ENCODE peak calls at places on chromosomes 12 and 14, in six cellular contexts. One of them, this sample, is unnamed.

GRCh38 chr12:121964813-121965643 is 46.6 kb downstream of the CFAP251 start:
- DNase-seq in sigmoid colon: no peak
- DNase-seq in tibial nerve: no peak
- DNase-seq in uterus: no peak
- DNase-seq in D721Med: no peak
- DNase-seq in Calu3: no peak
- DNase-seq in this sample: no peak

GRCh38 chr14:21868442-21869046 is 194.9 kb upstream of the OR4E1 start:
- DNase-seq in Calu3: peak
- DNase-seq in uterus: no peak
- DNase-seq in D721Med: no peak
- DNase-seq in sigmoid colon: no peak
- DNase-seq in tibial nerve: peak
- DNase-seq in this sample: no peak

GRCh38 chr14:89365071-89365801 is 51.8 kb downstream of the FOXN3 start:
- DNase-seq in sigmoid colon: no peak
- DNase-seq in uterus: peak
- DNase-seq in D721Med: no peak
- DNase-seq in Calu3: no peak
- DNase-seq in tibial nerve: no peak
- DNase-seq in this sample: no peak

GRCh38 chr12:12899530-12900380 is 8.4 kb downstream of the GPRC5A start:
- DNase-seq in tibial nerve: peak
- DNase-seq in D721Med: no peak
- DNase-seq in uterus: peak
- DNase-seq in Calu3: no peak
- DNase-seq in sigmoid colon: peak
- DNase-seq in this sample: no peak

GRCh38 chr14:102776761-102777710 is at the start of gene TRAF3:
- DNase-seq in uterus: peak
- DNase-seq in sigmoid colon: peak
- DNase-seq in Calu3: peak
- DNase-seq in D721Med: no peak
- DNase-seq in tibial nerve: no peak
- DNase-seq in this sample: no peak

GRCh38 chr14:100588671-100589070 is 1.5 kb upstream of the BEGAIN start:
- DNase-seq in uterus: peak
- DNase-seq in D721Med: no peak
- DNase-seq in sigmoid colon: peak
- DNase-seq in Calu3: no peak
- DNase-seq in tibial nerve: no peak
- DNase-seq in this sample: no peak

GRCh38 chr12:78865297-78865955 is 852 bp downstream of the SYT1 start:
- DNase-seq in sigmoid colon: no peak
- DNase-seq in Calu3: no peak
- DNase-seq in uterus: no peak
- DNase-seq in tibial nerve: no peak
- DNase-seq in D721Med: no peak
- DNase-seq in this sample: no peak

GRCh38 chr14:59422069-59422881 is 42.9 kb downstream of the GPR135 start:
- DNase-seq in tibial nerve: no peak
- DNase-seq in D721Med: no peak
- DNase-seq in sigmoid colon: no peak
- DNase-seq in Calu3: no peak
- DNase-seq in uterus: no peak
- DNase-seq in this sample: no peak

GRCh38 chr12:104698871-104699270 is 242.1 kb downstream of the CHST11 start:
- DNase-seq in sigmoid colon: peak
- DNase-seq in uterus: no peak
- DNase-seq in Calu3: no peak
- DNase-seq in tibial nerve: no peak
- DNase-seq in D721Med: no peak
- DNase-seq in this sample: no peak

GRCh38 chr12:11709513-11709912 is 60.0 kb downstream of the ETV6 start:
- DNase-seq in tibial nerve: no peak
- DNase-seq in Calu3: no peak
- DNase-seq in sigmoid colon: no peak
- DNase-seq in D721Med: no peak
- DNase-seq in uterus: no peak
- DNase-seq in this sample: no peak

GRCh38 chr12:27434673-27435565 is 11.6 kb upstream of the SMCO2 start:
- DNase-seq in Calu3: no peak
- DNase-seq in uterus: no peak
- DNase-seq in sigmoid colon: no peak
- DNase-seq in tibial nerve: no peak
- DNase-seq in D721Med: no peak
- DNase-seq in this sample: no peak

GRCh38 chr12:13087766-13088165 is 15.7 kb downstream of the GSG1 start:
- DNase-seq in tibial nerve: no peak
- DNase-seq in D721Med: no peak
- DNase-seq in Calu3: no peak
- DNase-seq in uterus: no peak
- DNase-seq in sigmoid colon: no peak
- DNase-seq in this sample: no peak

GRCh38 chr12:49973361-49973830 is 649 bp downstream of the AQP6 start:
- DNase-seq in D721Med: no peak
- DNase-seq in sigmoid colon: peak
- DNase-seq in Calu3: no peak
- DNase-seq in uterus: no peak
- DNase-seq in tibial nerve: no peak
- DNase-seq in this sample: no peak

GRCh38 chr12:108768591-108769500 is 37.5 kb upstream of the CORO1C start:
- DNase-seq in tibial nerve: no peak
- DNase-seq in D721Med: no peak
- DNase-seq in Calu3: peak
- DNase-seq in uterus: no peak
- DNase-seq in sigmoid colon: peak
- DNase-seq in this sample: no peak

GRCh38 chr14:32826404-32827082 is 112.1 kb upstream of the NPAS3 start:
- DNase-seq in Calu3: no peak
- DNase-seq in D721Med: no peak
- DNase-seq in uterus: no peak
- DNase-seq in sigmoid colon: no peak
- DNase-seq in tibial nerve: no peak
- DNase-seq in this sample: no peak

GRCh38 chr12:80183939-80184338 is 84.6 kb downstream of the OTOGL start:
- DNase-seq in tibial nerve: no peak
- DNase-seq in sigmoid colon: no peak
- DNase-seq in Calu3: no peak
- DNase-seq in D721Med: no peak
- DNase-seq in uterus: no peak
- DNase-seq in this sample: no peak

GRCh38 chr14:92692822-92693226 is 55.6 kb downstream of the LGMN start:
- DNase-seq in D721Med: no peak
- DNase-seq in uterus: peak
- DNase-seq in sigmoid colon: peak
- DNase-seq in Calu3: peak
- DNase-seq in tibial nerve: peak
- DNase-seq in this sample: no peak

GRCh38 chr14:37116933-37117844 is 55.2 kb downstream of the SLC25A21 start:
- DNase-seq in uterus: no peak
- DNase-seq in tibial nerve: no peak
- DNase-seq in sigmoid colon: no peak
- DNase-seq in D721Med: no peak
- DNase-seq in Calu3: no peak
- DNase-seq in this sample: no peak
- TF ChIP-seq CTCF in uterus: no peak
- TF ChIP-seq CTCF in tibial nerve: no peak
- TF ChIP-seq CTCF in sigmoid colon: no peak
- TF ChIP-seq CTCF in D721Med: peak
- TF ChIP-seq CTCF in Calu3: peak
- TF ChIP-seq CTCF in this sample: no peak

GRCh38 chr12:120056739-120057138 is 59.8 kb downstream of the RAB35 start:
- DNase-seq in Calu3: no peak
- DNase-seq in uterus: no peak
- DNase-seq in D721Med: no peak
- DNase-seq in tibial nerve: no peak
- DNase-seq in sigmoid colon: no peak
- DNase-seq in this sample: no peak
- TF ChIP-seq CTCF in Calu3: no peak
- TF ChIP-seq CTCF in uterus: no peak
- TF ChIP-seq CTCF in D721Med: no peak
- TF ChIP-seq CTCF in tibial nerve: no peak
- TF ChIP-seq CTCF in sigmoid colon: no peak
- TF ChIP-seq CTCF in this sample: no peak

DNA sequence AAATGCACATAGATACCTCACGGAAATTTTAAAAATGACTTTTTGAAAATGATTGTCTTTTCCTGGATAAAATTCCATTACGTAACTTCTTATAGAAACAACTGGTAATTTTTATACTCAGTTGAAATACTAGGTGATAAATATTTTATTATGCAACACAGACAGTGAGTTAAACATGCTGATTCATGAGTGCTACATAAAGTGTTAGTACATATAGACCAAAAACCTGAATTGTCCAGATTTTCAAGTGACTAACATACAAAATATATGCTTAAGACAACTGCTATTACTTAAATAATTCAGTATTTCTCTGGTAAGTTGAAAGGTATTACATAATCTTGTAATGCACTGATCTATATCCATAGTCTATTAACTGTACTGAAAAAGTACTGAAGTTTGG is 11.9 kb downstream of the PTPRO start:
- DNase-seq in D721Med: no peak
- DNase-seq in uterus: no peak
- DNase-seq in sigmoid colon: no peak
- DNase-seq in Calu3: no peak
- DNase-seq in tibial nerve: no peak
- DNase-seq in this sample: no peak
- TF ChIP-seq CTCF in D721Med: no peak
- TF ChIP-seq CTCF in uterus: no peak
- TF ChIP-seq CTCF in sigmoid colon: no peak
- TF ChIP-seq CTCF in Calu3: no peak
- TF ChIP-seq CTCF in tibial nerve: no peak
- TF ChIP-seq CTCF in this sample: no peak

DNA sequence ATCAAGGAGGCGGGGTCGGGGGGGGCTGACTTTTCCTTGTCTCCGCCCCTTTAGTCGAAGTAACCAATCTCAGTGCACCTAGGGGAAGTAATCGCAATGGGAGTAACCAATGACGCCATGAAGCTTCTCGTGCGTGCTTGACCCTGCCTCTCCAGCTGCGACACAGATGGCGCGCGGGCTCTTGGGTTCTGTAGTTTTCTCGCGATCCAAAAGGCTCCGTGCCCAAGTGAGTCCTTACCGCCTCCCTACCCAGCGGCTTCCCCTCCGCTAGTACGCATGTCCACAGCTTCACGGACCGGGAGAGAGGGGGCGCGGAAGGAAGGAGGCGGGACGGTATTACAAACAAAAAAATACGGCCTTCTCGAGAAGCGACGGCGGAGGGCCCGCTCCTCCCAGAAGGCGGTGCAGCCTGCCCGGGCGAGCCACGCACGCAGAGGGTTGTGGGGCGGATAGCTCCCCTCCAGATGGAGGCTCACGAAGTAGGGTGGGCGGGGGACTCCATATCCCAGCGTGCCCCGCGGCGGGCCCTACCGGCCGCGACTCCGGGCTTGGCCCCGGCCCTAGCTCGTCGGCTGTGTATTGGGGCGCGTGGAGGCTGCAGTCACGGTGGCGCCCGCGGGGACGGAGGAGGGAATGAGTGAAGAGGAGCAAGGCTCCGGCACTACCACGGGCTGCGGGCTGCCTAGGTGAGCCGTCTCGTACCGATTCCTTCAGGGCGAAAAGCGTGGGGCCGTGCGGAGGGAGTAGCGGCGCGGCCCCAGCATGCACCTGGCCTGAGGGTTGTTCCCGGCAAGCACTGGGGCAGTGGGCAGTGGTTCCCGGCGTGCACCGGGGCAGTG is at the start of gene TARBP2:
- DNase-seq in uterus: peak
- DNase-seq in Calu3: peak
- DNase-seq in D721Med: peak
- DNase-seq in sigmoid colon: peak
- DNase-seq in tibial nerve: peak
- DNase-seq in this sample: peak
- TF ChIP-seq CTCF in uterus: peak
- TF ChIP-seq CTCF in Calu3: no peak
- TF ChIP-seq CTCF in D721Med: no peak
- TF ChIP-seq CTCF in sigmoid colon: no peak
- TF ChIP-seq CTCF in tibial nerve: no peak
- TF ChIP-seq CTCF in this sample: no peak